ENCODE peak calls at places on chromosomes 5 and 9, in nine cellular contexts. Q is nephron progenitor cell; C is GM12865; Y is GM20000; P is activated CD4-positive, alpha-beta T cell treated with anti-CD3 and anti-CD28 coated beads, Interleukin-2, amount 10 ng/mL, durations not matched to agents 7 days and 5 days; R is T follicular helper cell; J is activated CD8-positive, alpha-beta memory T cell treated with anti-CD3 and anti-CD28 coated beads for 1 hour; L is M059J; D is left cardiac atrium. G is an unnamed sample.

GRCh38 chr9:19201899-19202891 is 28.3 kb upstream of the DENND4C start:
- DNase-seq in Q (peak), C (no peak), Y (no peak), P (no peak), R (no peak), J (no peak), L (peak), D (no peak), G (no peak)

GRCh38 chr9:72633966-72634365 is 112.6 kb downstream of the TMC1 start:
- DNase-seq in Q (no peak), C (peak), Y (no peak), P (no peak), R (no peak), J (no peak), L (peak), D (no peak), G (no peak)

GRCh38 chr9:34628656-34629491 is at the start of gene ARID3C:
- DNase-seq in Q (peak), C (no peak), Y (peak), P (peak), R (no peak), J (peak), L (peak), D (peak), G (peak)

GRCh38 chr9:111399772-111400563 is 69.9 kb upstream of the OR2K2 start:
- DNase-seq in Q (no peak), C (peak), Y (no peak), P (no peak), R (no peak), J (no peak), L (peak), D (no peak), G (peak)

GRCh38 chr5:130323804-130324454 is 419.7 kb downstream of the CHSY3 start:
- DNase-seq in Q (no peak), C (peak), Y (peak), P (no peak), R (no peak), J (no peak), L (no peak), D (no peak), G (peak)

GRCh38 chr9:114732842-114733241 is 50.9 kb upstream of the TEX48 start:
- DNase-seq in Q (no peak), C (no peak), Y (no peak), P (no peak), R (no peak), J (no peak), L (peak), D (no peak), G (no peak)

GRCh38 chr9:29514336-29514735 is 1941.1 kb upstream of the C9orf72 start:
- DNase-seq in Q (peak), C (no peak), Y (no peak), P (no peak), R (no peak), J (no peak), L (peak), D (no peak), G (no peak)

GRCh38 chr9:95736891-95737522 is 138.5 kb upstream of the ERCC6L2 start:
- DNase-seq in Q (peak), C (no peak), Y (no peak), P (no peak), R (no peak), J (no peak), L (peak), D (no peak), G (no peak)

GRCh38 chr9:36207016-36207415 is 16.3 kb downstream of the CLTA start:
- DNase-seq in Q (no peak), C (no peak), Y (no peak), P (no peak), R (no peak), J (no peak), L (peak), D (no peak), G (no peak)

GRCh38 chr5:39757121-39757520 is 332.3 kb upstream of the DAB2 start:
- DNase-seq in Q (no peak), C (no peak), Y (no peak), P (no peak), R (no peak), J (no peak), L (peak), D (no peak), G (no peak)

GRCh38 chr5:83281658-83282057 is 189.9 kb upstream of the VCAN start:
- DNase-seq in Q (no peak), C (no peak), Y (no peak), P (no peak), R (no peak), J (no peak), L (peak), D (no peak), G (no peak)

GRCh38 chr5:31617867-31618266 is 21.1 kb upstream of the PDZD2 start:
- DNase-seq in Q (no peak), C (no peak), Y (no peak), P (no peak), R (no peak), J (no peak), L (no peak), D (no peak), G (no peak)

GRCh38 chr5:96702503-96703383 is 40.6 kb downstream of the CAST start:
- DNase-seq in Q (peak), C (peak), Y (peak), P (peak), R (peak), J (peak), L (peak), D (peak), G (peak)

GRCh38 chr5:59542841-59543825 is 350.4 kb downstream of the PDE4D start:
- DNase-seq in Q (no peak), C (no peak), Y (no peak), P (no peak), R (no peak), J (no peak), L (peak), D (peak), G (no peak)

GRCh38 chr5:61687371-61687770 is 355.3 kb downstream of the ZSWIM6 start:
- DNase-seq in Q (no peak), C (no peak), Y (no peak), P (no peak), R (no peak), J (no peak), L (no peak), D (no peak), G (no peak)

GRCh38 chr5:121251954-121252353 is 599.7 kb upstream of the FTMT start:
- DNase-seq in Q (no peak), C (no peak), Y (no peak), P (no peak), R (no peak), J (no peak), L (no peak), D (no peak), G (no peak)

GRCh38 chr9:69380811-69381210 is 55.8 kb downstream of the ENTREP1 start:
- DNase-seq in Q (no peak), C (no peak), Y (no peak), P (no peak), R (no peak), J (no peak), L (peak), D (no peak), G (no peak)

GRCh38 chr5:136103118-136103517 is 29.5 kb upstream of the SMAD5 start:
- DNase-seq in Q (no peak), C (peak), Y (no peak), P (no peak), R (no peak), J (no peak), L (no peak), D (no peak), G (no peak)

GRCh38 chr5:101260857-101261256 is 357.8 kb upstream of the ST8SIA4 start:
- DNase-seq in Q (no peak), C (no peak), Y (no peak), P (no peak), R (no peak), J (no peak), L (no peak), D (no peak), G (no peak)

GRCh38 chr9:118230319-118230718 is 526.1 kb downstream of the TLR4 start:
- DNase-seq in Q (no peak), C (no peak), Y (no peak), P (no peak), R (no peak), J (no peak), L (peak), D (no peak), G (no peak)

GRCh38 chr9:6788175-6789016 is 30.6 kb downstream of the KDM4C start:
- DNase-seq in Q (no peak), C (no peak), Y (no peak), P (no peak), R (no peak), J (no peak), L (peak), D (peak), G (no peak)